ENCODE peak calls at places on chromosomes 13 and 19, in ten cellular contexts. U is AG04450, O is adrenal gland, V is GM12865, G is thoracic aorta, C is lower leg skin, Y is neural crest cell, Q is psoas muscle, A is cardiac fibroblast, N is cardiac muscle cell. Z is an unnamed sample.

GRCh38 chr13:21243045-21243842 is 66.8 kb downstream of the MRPL57 start:
- DNase-seq in U (no peak), O (no peak), V (no peak), G (no peak), C (no peak), Y (no peak), Q (no peak), A (no peak), N (no peak), Z (no peak)

GRCh38 chr19:45423033-45423588 is 606 bp downstream of the ERCC1 start:
- DNase-seq in U (no peak), O (peak), V (no peak), G (no peak), C (peak), Y (no peak), Q (no peak), A (no peak), N (no peak), Z (no peak)

GRCh38 chr19:16330368-16330801 is 5.8 kb downstream of the KLF2 start:
- DNase-seq in U (no peak), O (peak), V (peak), G (peak), C (no peak), Y (no peak), Q (peak), A (peak), N (no peak), Z (no peak)

GRCh38 chr19:8610041-8610927 is at the start of gene ADAMTS10:
- DNase-seq in U (no peak), O (peak), V (no peak), G (no peak), C (no peak), Y (peak), Q (no peak), A (peak), N (peak), Z (peak)

GRCh38 chr13:64912141-64912540 is 2318.0 kb downstream of the PCDH9 start:
- DNase-seq in U (peak), O (no peak), V (no peak), G (no peak), C (no peak), Y (no peak), Q (no peak), A (peak), N (no peak), Z (no peak)

GRCh38 chr19:4472174-4472974 is at the start of gene HDGFL2:
- DNase-seq in U (no peak), O (no peak), V (no peak), G (no peak), C (no peak), Y (no peak), Q (peak), A (no peak), N (no peak), Z (no peak)

GRCh38 chr19:33399081-33399744 is 25.7 kb downstream of the CEBPG start:
- DNase-seq in U (no peak), O (no peak), V (no peak), G (no peak), C (no peak), Y (no peak), Q (no peak), A (no peak), N (no peak), Z (no peak)

GRCh38 chr13:40485611-40486517 is 180.6 kb downstream of the FOXO1 start:
- DNase-seq in U (no peak), O (no peak), V (peak), G (no peak), C (no peak), Y (no peak), Q (no peak), A (no peak), N (no peak), Z (no peak)

GRCh38 chr13:54449922-54450321 is 1421.3 kb downstream of the OLFM4 start:
- DNase-seq in U (no peak), O (no peak), V (no peak), G (no peak), C (no peak), Y (no peak), Q (no peak), A (no peak), N (no peak), Z (no peak)

GRCh38 chr19:13060964-13061927 is 41.4 kb downstream of the LYL1 start:
- DNase-seq in U (no peak), O (peak), V (peak), G (no peak), C (peak), Y (peak), Q (peak), A (peak), N (peak), Z (peak)

GRCh38 chr13:97307882-97308624 is 85.9 kb downstream of the MBNL2 start:
- DNase-seq in U (no peak), O (peak), V (no peak), G (no peak), C (no peak), Y (no peak), Q (no peak), A (peak), N (peak), Z (no peak)

GRCh38 chr13:70407486-70407885 is 299.2 kb upstream of the KLHL1 start:
- DNase-seq in U (no peak), O (no peak), V (no peak), G (no peak), C (no peak), Y (no peak), Q (no peak), A (no peak), N (no peak), Z (no peak)

GRCh38 chr13:42392706-42393572 is 121.0 kb downstream of the AKAP11 start:
- DNase-seq in U (no peak), O (no peak), V (peak), G (no peak), C (no peak), Y (no peak), Q (no peak), A (no peak), N (no peak), Z (no peak)

GRCh38 chr19:51514866-51515481 is 13.4 kb upstream of the SIGLEC12 start:
- DNase-seq in U (peak), O (no peak), V (peak), G (no peak), C (no peak), Y (peak), Q (no peak), A (peak), N (peak), Z (no peak)

GRCh38 chr19:41136636-41137035 is 22.4 kb downstream of the CYP2F1 start:
- DNase-seq in U (no peak), O (no peak), V (no peak), G (no peak), C (no peak), Y (no peak), Q (no peak), A (no peak), N (no peak), Z (no peak)

GRCh38 chr13:113997845-113998751 is 24.2 kb upstream of the C13orf46 start:
- DNase-seq in U (peak), O (no peak), V (no peak), G (peak), C (no peak), Y (no peak), Q (peak), A (peak), N (no peak), Z (no peak)

GRCh38 chr13:21063031-21063430 is 1.6 kb upstream of the LATS2 start:
- DNase-seq in U (no peak), O (no peak), V (no peak), G (no peak), C (no peak), Y (no peak), Q (no peak), A (no peak), N (no peak), Z (no peak)

GRCh38 chr13:34303346-34303745 is 485.4 kb downstream of the RFC3 start:
- DNase-seq in U (no peak), O (no peak), V (no peak), G (no peak), C (no peak), Y (no peak), Q (no peak), A (no peak), N (no peak), Z (no peak)

GRCh38 chr19:34391813-34392212 is 12.4 kb upstream of the PDCD2L start:
- DNase-seq in U (no peak), O (no peak), V (no peak), G (no peak), C (no peak), Y (no peak), Q (no peak), A (no peak), N (no peak), Z (no peak)

GRCh38 chr19:29309637-29310036 is 96.7 kb upstream of the UQCRFS1 start:
- DNase-seq in U (no peak), O (no peak), V (no peak), G (no peak), C (no peak), Y (no peak), Q (no peak), A (no peak), N (no peak), Z (no peak)

GRCh38 chr13:50921706-50922105 is 12.1 kb downstream of the RNASEH2B start:
- DNase-seq in U (no peak), O (no peak), V (no peak), G (no peak), C (no peak), Y (no peak), Q (no peak), A (no peak), N (no peak), Z (no peak)

GRCh38 chr13:94093652-94094310 is 385.7 kb downstream of the DCT start:
- DNase-seq in U (no peak), O (no peak), V (no peak), G (no peak), C (no peak), Y (no peak), Q (no peak), A (no peak), N (no peak), Z (no peak)

GRCh38 chr19:29623726-29624488 is 17.8 kb downstream of the POP4 start:
- DNase-seq in U (no peak), O (no peak), V (peak), G (no peak), C (no peak), Y (no peak), Q (no peak), A (no peak), N (no peak), Z (no peak)

GRCh38 chr13:101942038-101942437 is 459.8 kb downstream of the FGF14 start:
- DNase-seq in U (no peak), O (no peak), V (peak), G (no peak), C (peak), Y (peak), Q (no peak), A (peak), N (peak), Z (no peak)

GRCh38 chr19:17205237-17206140 is 9.7 kb upstream of the USE1 start:
- DNase-seq in U (no peak), O (peak), V (peak), G (no peak), C (no peak), Y (peak), Q (peak), A (peak), N (peak), Z (no peak)

GRCh38 chr19:50427997-50428425 is 4.7 kb upstream of the MYBPC2 start:
- DNase-seq in U (peak), O (peak), V (peak), G (no peak), C (peak), Y (no peak), Q (peak), A (peak), N (peak), Z (no peak)

GRCh38 chr19:10193666-10194499 is 870 bp downstream of the DNMT1 start:
- DNase-seq in U (no peak), O (no peak), V (peak), G (no peak), C (peak), Y (no peak), Q (no peak), A (peak), N (no peak), Z (no peak)

GRCh38 chr13:20989883-20990282 is 71.5 kb downstream of the LATS2 start:
- DNase-seq in U (no peak), O (peak), V (no peak), G (no peak), C (no peak), Y (no peak), Q (no peak), A (no peak), N (no peak), Z (no peak)

GRCh38 chr19:39211731-39212376 is 7.8 kb upstream of the SYCN start:
- DNase-seq in U (no peak), O (no peak), V (no peak), G (no peak), C (no peak), Y (no peak), Q (no peak), A (no peak), N (no peak), Z (no peak)
- TF ChIP-seq CTCF in U (no peak), O (no peak), V (no peak), G (no peak), C (no peak), Y (no peak), Q (no peak), A (no peak), N (no peak), Z (no peak)

DNA sequence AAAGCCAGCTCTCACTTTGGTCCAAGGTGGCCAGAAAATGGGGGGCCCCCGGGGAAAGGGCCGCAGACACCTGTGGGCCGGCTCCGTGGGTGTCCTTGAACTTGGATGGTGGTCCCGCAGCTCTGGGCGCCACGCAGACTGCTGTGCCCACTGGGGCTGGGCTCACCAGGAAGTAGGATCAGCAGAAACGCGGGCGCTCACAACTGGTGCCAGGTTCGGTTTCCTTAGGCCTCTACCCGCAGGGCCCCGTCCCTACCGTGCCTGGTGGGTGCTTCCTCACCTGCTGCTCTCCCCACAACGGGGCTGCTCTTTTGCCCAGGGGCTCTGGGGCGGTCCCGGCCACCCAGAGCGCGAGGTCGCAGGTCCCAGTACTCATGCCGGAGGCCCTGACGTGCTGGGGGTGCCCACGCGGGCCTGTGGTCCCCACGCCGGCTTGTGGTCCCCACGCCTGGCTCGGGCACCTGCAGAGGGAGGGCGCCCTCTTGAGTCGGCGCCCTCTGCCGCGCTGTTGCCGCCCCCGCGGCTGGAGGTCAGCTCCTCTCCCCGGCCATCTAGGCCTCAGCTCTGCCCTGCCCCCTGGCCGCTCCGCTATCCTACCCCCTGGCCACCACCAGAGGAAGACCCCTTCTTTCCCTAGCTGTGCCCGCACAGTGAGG is 1303.6 kb downstream of the UQCRFS1 start:
- DNase-seq in U (no peak), O (no peak), V (no peak), G (no peak), C (no peak), Y (no peak), Q (no peak), A (no peak), N (no peak), Z (no peak)
- TF ChIP-seq CTCF in U (no peak), O (no peak), V (no peak), G (no peak), C (no peak), Y (no peak), Q (no peak), A (no peak), N (no peak), Z (no peak)

DNA sequence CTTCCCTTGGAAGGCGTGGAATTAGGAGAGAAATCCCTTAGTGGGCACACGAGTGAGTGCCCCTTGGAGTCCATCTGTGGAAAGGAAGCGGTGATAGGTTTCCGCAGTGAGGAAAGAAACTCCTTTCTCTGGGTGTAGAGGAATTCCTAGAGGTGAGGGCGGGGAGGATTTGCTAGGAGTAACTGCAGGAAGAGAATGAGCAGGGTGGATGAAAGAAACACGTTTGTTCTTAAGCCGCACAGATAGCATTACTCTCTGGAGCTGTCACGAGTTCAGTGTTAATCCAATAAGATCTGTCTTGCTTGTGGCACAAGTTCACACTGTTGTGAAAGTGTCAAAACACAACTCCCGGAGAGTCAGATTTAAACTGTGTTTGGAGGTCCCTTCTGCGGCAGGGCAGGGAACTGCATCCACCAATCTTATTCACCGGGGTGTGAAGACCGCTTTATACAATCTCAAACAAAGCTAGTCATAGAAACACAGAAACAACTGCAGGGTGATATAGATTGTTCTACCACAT is 1.2 kb downstream of the KL start:
- DNase-seq in U (no peak), O (no peak), V (peak), G (no peak), C (peak), Y (peak), Q (peak), A (peak), N (peak), Z (no peak)
- TF ChIP-seq CTCF in U (peak), O (peak), V (peak), G (peak), C (no peak), Y (peak), Q (peak), A (peak), N (peak), Z (no peak)

GRCh38 chr19:48196933-48197665 is 26.6 kb downstream of the ZSWIM9 start:
- DNase-seq in U (no peak), O (peak), V (no peak), G (no peak), C (no peak), Y (no peak), Q (no peak), A (peak), N (peak), Z (no peak)

GRCh38 chr19:48192750-48193149 is 22.3 kb downstream of the ZSWIM9 start:
- DNase-seq in U (no peak), O (no peak), V (no peak), G (no peak), C (no peak), Y (no peak), Q (no peak), A (no peak), N (no peak), Z (no peak)

GRCh38 chr19:48195106-48195830 is 24.8 kb downstream of the ZSWIM9 start:
- DNase-seq in U (no peak), O (no peak), V (no peak), G (no peak), C (no peak), Y (no peak), Q (no peak), A (no peak), N (no peak), Z (no peak)

GRCh38 chr19:48194041-48194871 is 23.8 kb downstream of the ZSWIM9 start:
- DNase-seq in U (no peak), O (no peak), V (peak), G (no peak), C (no peak), Y (peak), Q (no peak), A (peak), N (peak), Z (no peak)

GRCh38 chr19:48196321-48196761 is 25.9 kb downstream of the ZSWIM9 start:
- DNase-seq in U (no peak), O (peak), V (no peak), G (no peak), C (no peak), Y (no peak), Q (no peak), A (no peak), N (no peak), Z (no peak)
- TF ChIP-seq CTCF in U (no peak), O (no peak), V (no peak), G (no peak), C (no peak), Y (no peak), Q (no peak), A (no peak), N (no peak), Z (no peak)

GRCh38 chr13:30334663-30335386 is 27.5 kb upstream of the KATNAL1 start:
- DNase-seq in U (no peak), O (no peak), V (peak), G (no peak), C (no peak), Y (peak), Q (no peak), A (peak), N (peak), Z (no peak)
- TF ChIP-seq CTCF in U (peak), O (peak), V (peak), G (peak), C (no peak), Y (peak), Q (peak), A (peak), N (peak), Z (peak)

GRCh38 chr19:35790981-35791813 is 15.8 kb downstream of the ARHGAP33 start:
- DNase-seq in U (no peak), O (no peak), V (peak), G (no peak), C (no peak), Y (no peak), Q (no peak), A (no peak), N (no peak), Z (no peak)
- TF ChIP-seq CTCF in U (no peak), O (no peak), V (peak), G (no peak), C (no peak), Y (no peak), Q (no peak), A (no peak), N (no peak), Z (no peak)